ENCODE peak calls at places on chromosomes 1 and 21, in six cellular contexts. One of them, this sample, is unnamed.

GRCh38 chr1:213690341-213690917 is 297.3 kb upstream of the PROX1 start:
- DNase-seq in heart right ventricle: no peak
- DNase-seq in left ventricle myocardium inferior: no peak
- DNase-seq in fibroblast of the aortic adventitia: no peak
- DNase-seq in tibial artery: no peak
- DNase-seq in aorta: no peak
- DNase-seq in this sample: no peak

GRCh38 chr21:46062471-46063211 is 35.3 kb upstream of the COL6A2 start:
- DNase-seq in heart right ventricle: no peak
- DNase-seq in left ventricle myocardium inferior: no peak
- DNase-seq in fibroblast of the aortic adventitia: no peak
- DNase-seq in tibial artery: no peak
- DNase-seq in aorta: peak
- DNase-seq in this sample: no peak

GRCh38 chr21:26115346-26115745 is 55.2 kb downstream of the APP start:
- DNase-seq in heart right ventricle: no peak
- DNase-seq in left ventricle myocardium inferior: no peak
- DNase-seq in fibroblast of the aortic adventitia: no peak
- DNase-seq in tibial artery: no peak
- DNase-seq in aorta: no peak
- DNase-seq in this sample: no peak

GRCh38 chr21:45153358-45154318 is 79.3 kb downstream of the ADARB1 start:
- DNase-seq in heart right ventricle: no peak
- DNase-seq in left ventricle myocardium inferior: no peak
- DNase-seq in fibroblast of the aortic adventitia: peak
- DNase-seq in tibial artery: no peak
- DNase-seq in aorta: peak
- DNase-seq in this sample: peak

GRCh38 chr1:32981003-32981909 is 16.6 kb upstream of the RNF19B start:
- DNase-seq in heart right ventricle: peak
- DNase-seq in left ventricle myocardium inferior: no peak
- DNase-seq in fibroblast of the aortic adventitia: peak
- DNase-seq in tibial artery: peak
- DNase-seq in aorta: no peak
- DNase-seq in this sample: no peak

GRCh38 chr1:25622526-25622925 is 5.9 kb downstream of the MAN1C1 start:
- DNase-seq in heart right ventricle: no peak
- DNase-seq in left ventricle myocardium inferior: no peak
- DNase-seq in fibroblast of the aortic adventitia: no peak
- DNase-seq in tibial artery: no peak
- DNase-seq in aorta: no peak
- DNase-seq in this sample: no peak

GRCh38 chr1:36349839-36350238 is 26.4 kb upstream of the EVA1B start:
- DNase-seq in heart right ventricle: no peak
- DNase-seq in left ventricle myocardium inferior: no peak
- DNase-seq in fibroblast of the aortic adventitia: peak
- DNase-seq in tibial artery: no peak
- DNase-seq in aorta: no peak
- DNase-seq in this sample: no peak

GRCh38 chr1:27517907-27518718 is 28.1 kb upstream of the WASF2 start:
- DNase-seq in heart right ventricle: no peak
- DNase-seq in left ventricle myocardium inferior: no peak
- DNase-seq in fibroblast of the aortic adventitia: no peak
- DNase-seq in tibial artery: no peak
- DNase-seq in aorta: no peak
- DNase-seq in this sample: no peak

GRCh38 chr1:50126962-50127715 is 18.4 kb downstream of the ELAVL4 start:
- DNase-seq in heart right ventricle: no peak
- DNase-seq in left ventricle myocardium inferior: no peak
- DNase-seq in fibroblast of the aortic adventitia: no peak
- DNase-seq in tibial artery: no peak
- DNase-seq in aorta: no peak
- DNase-seq in this sample: no peak

GRCh38 chr1:36464605-36465393 is 615 bp upstream of the MRPS15 start:
- DNase-seq in heart right ventricle: no peak
- DNase-seq in left ventricle myocardium inferior: no peak
- DNase-seq in fibroblast of the aortic adventitia: no peak
- DNase-seq in tibial artery: no peak
- DNase-seq in aorta: no peak
- DNase-seq in this sample: no peak

GRCh38 chr1:198462365-198463025 is 78.0 kb downstream of the ATP6V1G3 start:
- DNase-seq in heart right ventricle: no peak
- DNase-seq in left ventricle myocardium inferior: no peak
- DNase-seq in fibroblast of the aortic adventitia: peak
- DNase-seq in tibial artery: no peak
- DNase-seq in aorta: no peak
- DNase-seq in this sample: no peak

GRCh38 chr1:71521655-71522264 is 440.9 kb upstream of the ZRANB2 start:
- DNase-seq in heart right ventricle: no peak
- DNase-seq in left ventricle myocardium inferior: no peak
- DNase-seq in fibroblast of the aortic adventitia: peak
- DNase-seq in tibial artery: no peak
- DNase-seq in aorta: no peak
- DNase-seq in this sample: peak

GRCh38 chr1:24409535-24409934 is 4.0 kb downstream of the STPG1 start:
- DNase-seq in heart right ventricle: no peak
- DNase-seq in left ventricle myocardium inferior: no peak
- DNase-seq in fibroblast of the aortic adventitia: peak
- DNase-seq in tibial artery: no peak
- DNase-seq in aorta: no peak
- DNase-seq in this sample: no peak

GRCh38 chr21:36909423-36909822 is 57.0 kb downstream of the HLCS start:
- DNase-seq in heart right ventricle: no peak
- DNase-seq in left ventricle myocardium inferior: no peak
- DNase-seq in fibroblast of the aortic adventitia: no peak
- DNase-seq in tibial artery: no peak
- DNase-seq in aorta: no peak
- DNase-seq in this sample: no peak

GRCh38 chr1:151455966-151456365 is 3.3 kb downstream of the POGZ start:
- DNase-seq in heart right ventricle: no peak
- DNase-seq in left ventricle myocardium inferior: no peak
- DNase-seq in fibroblast of the aortic adventitia: no peak
- DNase-seq in tibial artery: no peak
- DNase-seq in aorta: no peak
- DNase-seq in this sample: no peak

GRCh38 chr1:10507111-10507879 is 32.5 kb downstream of the PEX14 start:
- DNase-seq in heart right ventricle: peak
- DNase-seq in left ventricle myocardium inferior: peak
- DNase-seq in fibroblast of the aortic adventitia: peak
- DNase-seq in tibial artery: peak
- DNase-seq in aorta: peak
- DNase-seq in this sample: peak

GRCh38 chr1:211356723-211357418 is 30.2 kb downstream of the TRAF5 start:
- DNase-seq in heart right ventricle: no peak
- DNase-seq in left ventricle myocardium inferior: no peak
- DNase-seq in fibroblast of the aortic adventitia: peak
- DNase-seq in tibial artery: no peak
- DNase-seq in aorta: no peak
- DNase-seq in this sample: no peak

GRCh38 chr1:24204116-24204515 is 17.0 kb upstream of the IFNLR1 start:
- DNase-seq in heart right ventricle: no peak
- DNase-seq in left ventricle myocardium inferior: no peak
- DNase-seq in fibroblast of the aortic adventitia: no peak
- DNase-seq in tibial artery: no peak
- DNase-seq in aorta: peak
- DNase-seq in this sample: no peak

GRCh38 chr1:18635070-18635577 is 4.5 kb downstream of the PAX7 start:
- DNase-seq in heart right ventricle: no peak
- DNase-seq in left ventricle myocardium inferior: no peak
- DNase-seq in fibroblast of the aortic adventitia: no peak
- DNase-seq in tibial artery: no peak
- DNase-seq in aorta: no peak
- DNase-seq in this sample: no peak
- H3K4me3 ChIP-seq in heart right ventricle: no peak
- H3K4me3 ChIP-seq in left ventricle myocardium inferior: no peak
- H3K4me3 ChIP-seq in fibroblast of the aortic adventitia: no peak
- H3K4me3 ChIP-seq in tibial artery: no peak
- H3K4me3 ChIP-seq in aorta: no peak
- H3K4me3 ChIP-seq in this sample: no peak

GRCh38 chr1:1599919-1600860 is at the start of gene FNDC10:
- DNase-seq in heart right ventricle: peak
- DNase-seq in left ventricle myocardium inferior: no peak
- DNase-seq in fibroblast of the aortic adventitia: no peak
- DNase-seq in tibial artery: no peak
- DNase-seq in aorta: no peak
- DNase-seq in this sample: no peak
- H3K4me3 ChIP-seq in heart right ventricle: peak
- H3K4me3 ChIP-seq in left ventricle myocardium inferior: peak
- H3K4me3 ChIP-seq in fibroblast of the aortic adventitia: peak
- H3K4me3 ChIP-seq in tibial artery: peak
- H3K4me3 ChIP-seq in aorta: peak
- H3K4me3 ChIP-seq in this sample: peak

DNA sequence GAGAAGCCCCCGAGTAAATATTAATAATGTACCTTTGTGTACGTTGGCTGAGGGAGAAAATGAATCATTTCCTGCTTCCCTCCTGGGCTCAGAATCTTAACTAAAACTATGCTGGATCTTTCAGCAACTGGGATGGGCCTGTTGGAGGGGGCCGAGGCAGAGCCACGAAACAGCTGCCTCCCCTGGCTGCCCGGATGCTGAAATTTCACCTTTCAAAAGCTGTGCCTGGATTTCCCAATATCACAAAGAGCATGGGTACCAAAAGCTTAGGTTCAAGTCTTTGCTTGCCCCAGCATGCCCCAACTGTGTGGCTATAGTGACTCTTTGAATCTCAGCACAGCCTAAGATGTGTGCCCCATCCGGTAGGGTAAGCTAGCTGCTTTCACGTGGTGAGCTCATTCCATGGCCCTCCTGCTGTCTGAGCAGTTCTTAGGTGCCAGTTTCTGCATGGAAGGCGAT is 473.4 kb downstream of the PTPRU start:
- DNase-seq in heart right ventricle: no peak
- DNase-seq in left ventricle myocardium inferior: no peak
- DNase-seq in fibroblast of the aortic adventitia: peak
- DNase-seq in tibial artery: no peak
- DNase-seq in aorta: no peak
- DNase-seq in this sample: no peak
- H3K4me3 ChIP-seq in heart right ventricle: no peak
- H3K4me3 ChIP-seq in left ventricle myocardium inferior: no peak
- H3K4me3 ChIP-seq in fibroblast of the aortic adventitia: no peak
- H3K4me3 ChIP-seq in tibial artery: no peak
- H3K4me3 ChIP-seq in aorta: no peak
- H3K4me3 ChIP-seq in this sample: no peak

GRCh38 chr1:22892789-22893188 is 79.9 kb downstream of the LACTBL1 start:
- DNase-seq in heart right ventricle: no peak
- DNase-seq in left ventricle myocardium inferior: no peak
- DNase-seq in fibroblast of the aortic adventitia: no peak
- DNase-seq in tibial artery: no peak
- DNase-seq in aorta: no peak
- DNase-seq in this sample: no peak
- H3K4me3 ChIP-seq in heart right ventricle: no peak
- H3K4me3 ChIP-seq in left ventricle myocardium inferior: no peak
- H3K4me3 ChIP-seq in fibroblast of the aortic adventitia: no peak
- H3K4me3 ChIP-seq in tibial artery: no peak
- H3K4me3 ChIP-seq in aorta: no peak
- H3K4me3 ChIP-seq in this sample: no peak

DNA sequence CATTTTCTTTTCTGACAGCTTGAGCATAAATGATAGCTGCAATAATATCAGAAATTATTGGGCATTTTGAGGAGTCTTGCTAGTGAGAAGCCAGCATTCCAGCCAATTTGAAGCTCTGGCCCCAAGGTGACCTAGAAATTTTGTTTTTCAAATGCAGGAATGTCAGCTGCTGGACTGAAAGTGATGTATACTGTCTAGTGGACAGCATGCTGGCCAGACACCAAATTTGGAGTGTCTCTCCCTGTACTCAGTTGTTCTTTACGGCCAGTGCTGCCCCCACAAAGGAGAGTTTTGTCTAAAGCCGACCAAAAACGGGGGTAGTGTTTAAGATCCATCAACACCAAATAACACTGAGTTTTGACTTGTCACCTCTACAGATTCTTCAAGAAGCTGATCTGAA is 5.2 kb downstream of the RGS7 start:
- DNase-seq in heart right ventricle: no peak
- DNase-seq in left ventricle myocardium inferior: no peak
- DNase-seq in fibroblast of the aortic adventitia: no peak
- DNase-seq in tibial artery: no peak
- DNase-seq in aorta: no peak
- DNase-seq in this sample: no peak
- H3K4me3 ChIP-seq in heart right ventricle: no peak
- H3K4me3 ChIP-seq in left ventricle myocardium inferior: no peak
- H3K4me3 ChIP-seq in fibroblast of the aortic adventitia: no peak
- H3K4me3 ChIP-seq in tibial artery: no peak
- H3K4me3 ChIP-seq in aorta: no peak
- H3K4me3 ChIP-seq in this sample: no peak

GRCh38 chr1:156922986-156923564 is 2.6 kb downstream of the LRRC71 start:
- DNase-seq in heart right ventricle: no peak
- DNase-seq in left ventricle myocardium inferior: no peak
- DNase-seq in fibroblast of the aortic adventitia: no peak
- DNase-seq in tibial artery: no peak
- DNase-seq in aorta: no peak
- DNase-seq in this sample: no peak

GRCh38 chr1:156925154-156926010 is 5.0 kb downstream of the LRRC71 start:
- DNase-seq in heart right ventricle: no peak
- DNase-seq in left ventricle myocardium inferior: no peak
- DNase-seq in fibroblast of the aortic adventitia: no peak
- DNase-seq in tibial artery: no peak
- DNase-seq in aorta: no peak
- DNase-seq in this sample: no peak

GRCh38 chr1:156926175-156926574 is 5.7 kb downstream of the LRRC71 start:
- DNase-seq in heart right ventricle: peak
- DNase-seq in left ventricle myocardium inferior: peak
- DNase-seq in fibroblast of the aortic adventitia: no peak
- DNase-seq in tibial artery: peak
- DNase-seq in aorta: peak
- DNase-seq in this sample: peak

GRCh38 chr1:156923565-156924477 is 3.4 kb downstream of the LRRC71 start:
- DNase-seq in heart right ventricle: no peak
- DNase-seq in left ventricle myocardium inferior: no peak
- DNase-seq in fibroblast of the aortic adventitia: no peak
- DNase-seq in tibial artery: no peak
- DNase-seq in aorta: no peak
- DNase-seq in this sample: no peak

DNA sequence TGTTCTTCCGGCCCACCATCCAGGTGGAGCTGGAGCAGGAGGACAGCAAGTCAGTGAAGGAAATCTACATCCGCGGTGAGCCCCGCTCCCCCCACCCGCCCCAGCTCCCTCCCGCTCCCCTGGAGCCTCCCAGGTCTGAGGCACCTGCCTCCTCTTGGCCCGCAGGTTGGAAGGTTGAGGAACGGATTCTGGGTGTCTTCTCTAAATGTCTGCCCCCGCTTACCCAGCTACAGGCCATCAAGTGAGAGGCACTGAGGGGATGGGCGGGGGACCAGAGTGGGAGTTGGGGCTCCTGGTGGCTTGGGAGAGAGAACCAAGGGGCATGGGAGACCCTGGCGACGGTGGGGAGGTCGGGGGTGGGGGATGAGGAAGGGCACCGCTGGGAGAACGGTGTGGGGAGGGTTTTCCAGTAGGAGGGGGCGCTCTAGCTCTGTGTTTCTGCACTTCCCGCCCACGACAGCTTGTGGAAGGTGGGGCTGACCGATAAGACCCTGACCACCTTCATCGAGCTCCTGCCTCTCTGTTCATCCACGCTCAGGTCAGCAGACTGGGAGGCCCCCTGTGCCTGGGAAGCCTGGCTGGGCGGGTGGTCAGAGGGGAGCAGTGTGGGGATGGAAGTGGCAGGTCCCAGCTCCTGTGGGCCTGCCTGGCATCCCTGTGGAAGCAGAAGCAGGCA is 4.2 kb downstream of the LRRC71 start:
- DNase-seq in heart right ventricle: no peak
- DNase-seq in left ventricle myocardium inferior: no peak
- DNase-seq in fibroblast of the aortic adventitia: no peak
- DNase-seq in tibial artery: no peak
- DNase-seq in aorta: no peak
- DNase-seq in this sample: no peak
- H3K4me3 ChIP-seq in heart right ventricle: no peak
- H3K4me3 ChIP-seq in left ventricle myocardium inferior: no peak
- H3K4me3 ChIP-seq in fibroblast of the aortic adventitia: no peak
- H3K4me3 ChIP-seq in tibial artery: no peak
- H3K4me3 ChIP-seq in aorta: no peak
- H3K4me3 ChIP-seq in this sample: no peak

This sample was measured in Jurkat, Clone E6-1.